ENCODE peak calls at places on chromosome 10, in six cellular contexts. T is uterus, B is ovary, K is transverse colon, F is tibial nerve, A is adrenal gland. H is an unnamed sample. For H3K36me3, the result is how much of the 10 kb centered on the place peaks cover.

GRCh38 chr10:5373321-5373720 is 8.6 kb downstream of the UCN3 start:
- DNase-seq in F (no peak), B (no peak), A (no peak), T (no peak), K (no peak), H (no peak)

GRCh38 chr10:35552622-35553342 is 52.4 kb upstream of the GJD4 start:
- DNase-seq in F (no peak), T (no peak), A (no peak), K (no peak), B (no peak), H (no peak)

GRCh38 chr10:73894245-73894971 is 16.5 kb upstream of the PLAU start:
- DNase-seq in T (no peak), A (no peak), B (no peak), F (no peak), K (no peak), H (no peak)

GRCh38 chr10:99619090-99619800 is 994 bp downstream of the SLC25A28 start:
- DNase-seq in T (no peak), K (no peak), B (no peak), A (no peak), F (no peak), H (no peak)

GRCh38 chr10:43286076-43286805 is 19.4 kb upstream of the RASGEF1A start:
- DNase-seq in F (no peak), T (no peak), B (no peak), A (no peak), K (no peak), H (no peak)

GRCh38 chr10:63720072-63720537 is 198.9 kb downstream of the REEP3 start:
- DNase-seq in A (peak), B (no peak), K (peak), F (no peak), T (peak), H (peak)

GRCh38 chr10:65570143-65571010 is 1355.5 kb upstream of the LRRTM3 start:
- DNase-seq in K (peak), B (peak), T (no peak), A (no peak), F (no peak), H (peak)

GRCh38 chr10:43959364-43959763 is 310.7 kb upstream of the ZNF32 start:
- DNase-seq in A (no peak), F (no peak), K (no peak), T (no peak), B (no peak), H (no peak)

GRCh38 chr10:79360499-79361342 is 13.5 kb downstream of the PPIF start:
- DNase-seq in B (no peak), K (no peak), T (no peak), F (no peak), A (no peak), H (no peak)

GRCh38 chr10:120989279-120989678 is 138.1 kb downstream of the WDR11 start:
- DNase-seq in T (no peak), F (no peak), K (no peak), B (no peak), A (no peak), H (no peak)

GRCh38 chr10:113028393-113029054 is 78.5 kb downstream of the TCF7L2 start:
- DNase-seq in B (no peak), A (no peak), K (no peak), F (no peak), T (peak), H (no peak)

GRCh38 chr10:1375805-1376170 is 319.6 kb downstream of the WDR37 start:
- DNase-seq in K (no peak), T (no peak), B (no peak), F (no peak), A (no peak), H (no peak)

DNA sequence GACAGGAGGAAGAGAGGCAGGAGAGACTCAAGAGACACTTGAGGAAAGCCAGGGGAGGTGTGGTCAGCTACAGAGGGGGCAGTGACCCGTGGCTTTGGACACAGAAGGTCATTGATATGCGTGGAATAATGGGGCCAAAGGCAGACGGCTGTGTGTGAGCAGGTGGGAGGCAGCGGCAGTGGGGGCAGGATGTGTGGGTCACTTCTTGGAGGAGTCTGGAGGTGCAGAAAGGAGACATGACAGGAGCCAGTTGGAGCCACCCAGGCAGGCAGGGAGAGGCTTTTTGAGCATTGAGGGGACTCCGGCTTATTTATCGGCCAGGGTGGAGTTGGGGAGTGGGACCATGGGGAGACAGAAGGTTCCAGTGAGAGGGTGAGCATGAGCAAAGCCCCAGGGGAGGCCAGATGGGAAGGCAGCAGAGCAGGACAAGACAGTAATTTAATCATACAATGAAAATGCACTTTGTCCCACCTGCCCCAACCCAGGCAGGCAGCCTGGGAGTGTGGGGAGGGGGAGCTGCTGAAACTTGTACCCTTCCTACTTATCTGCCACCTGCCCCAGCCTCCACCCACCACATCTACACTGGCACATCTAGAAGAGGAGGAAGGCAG is 5.0 kb downstream of the LDB3 start:
- DNase-seq in F (no peak), B (no peak), K (no peak), A (no peak), T (no peak), H (no peak)
- TF ChIP-seq POLR2A in F (no peak), B (no peak), K (no peak), A (no peak), T (no peak), H (no peak)

GRCh38 chr10:124992462-124993344 is 50.8 kb downstream of the ZRANB1 start:
- DNase-seq in K (peak), A (peak), B (peak), T (peak), F (peak), H (peak)

GRCh38 chr10:124993728-124994451 is 52.0 kb downstream of the ZRANB1 start:
- DNase-seq in A (no peak), B (no peak), F (no peak), K (no peak), T (no peak), H (no peak)

GRCh38 chr10:124991872-124992271 is 49.9 kb downstream of the ZRANB1 start:
- DNase-seq in B (no peak), F (no peak), K (no peak), A (no peak), T (no peak), H (no peak)

GRCh38 chr10:124994573-124995473 is 52.9 kb downstream of the ZRANB1 start:
- DNase-seq in A (no peak), T (no peak), B (peak), F (no peak), K (no peak), H (no peak)

DNA sequence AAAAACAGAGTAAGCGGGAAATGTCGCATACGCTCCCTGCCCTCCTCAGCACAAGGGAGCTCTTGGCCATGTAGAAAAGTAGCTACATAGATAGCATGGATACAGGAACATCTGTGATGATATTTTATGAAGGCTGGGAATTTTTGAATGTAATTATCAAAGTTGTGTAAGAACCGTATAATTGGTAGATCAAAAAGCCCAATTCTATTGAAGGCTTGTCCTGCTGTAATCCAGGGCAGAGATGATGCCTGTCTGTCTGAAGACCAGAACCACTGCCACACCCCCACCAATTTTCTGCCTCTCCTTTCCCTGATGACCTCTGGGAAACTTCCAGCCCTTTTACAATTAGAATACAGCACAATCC is 51.4 kb downstream of the ZRANB1 start:
- DNase-seq in B (no peak), F (no peak), K (no peak), A (no peak), T (no peak), H (no peak)
- H3K36me3 ChIP-seq in B (under half), F (under half), K (under half), A (under half), T (under half), H (under half)

DNA sequence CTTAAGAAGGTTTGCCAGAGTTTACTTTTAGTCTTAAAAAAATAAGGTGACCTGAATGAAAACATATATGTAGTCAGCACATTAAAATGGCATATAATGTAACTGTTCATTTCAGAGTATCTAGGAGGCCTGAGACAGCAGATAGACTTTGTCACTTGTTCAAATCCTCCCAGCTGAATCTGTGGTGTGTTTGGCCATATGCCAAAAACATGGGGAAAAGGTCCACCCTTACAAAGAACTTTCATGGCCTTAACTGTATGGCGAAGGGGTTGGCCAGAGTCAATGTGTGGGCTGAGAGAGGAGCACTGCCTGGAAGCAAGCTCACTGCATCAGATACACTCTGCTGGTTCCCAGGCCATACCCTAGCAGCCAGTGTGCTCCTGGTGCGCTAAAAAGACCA is 113.7 kb downstream of the ALOX5 start:
- DNase-seq in A (no peak), B (no peak), K (no peak), F (no peak), T (no peak), H (no peak)
- TF ChIP-seq CTCF in A (no peak), B (no peak), K (no peak), F (no peak), T (no peak), H (no peak)

DNA sequence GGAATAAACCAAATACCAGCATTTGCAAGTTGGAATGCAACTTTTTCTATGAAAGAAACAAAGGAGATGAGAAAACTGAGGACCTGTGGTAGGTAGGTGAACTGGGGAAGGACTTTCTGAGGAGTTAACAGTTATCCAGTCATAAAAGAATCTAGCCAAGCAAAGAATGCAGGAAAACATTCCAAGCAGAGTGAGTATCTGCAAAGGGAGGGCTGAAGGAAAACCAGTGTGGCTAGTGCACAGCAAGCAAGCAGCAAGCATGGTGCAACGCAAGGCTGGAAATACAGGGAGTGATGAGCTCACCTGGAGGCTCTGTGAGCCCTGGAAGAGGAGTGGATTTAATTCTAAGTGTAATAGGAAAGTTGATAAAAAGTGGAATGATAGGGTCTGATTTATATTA is 44.0 kb downstream of the RTKN2 start:
- DNase-seq in K (no peak), A (no peak), T (no peak), F (no peak), B (no peak), H (no peak)
- TF ChIP-seq POLR2A in K (no peak), A (no peak), T (no peak), F (no peak), B (no peak), H (no peak)

DNA sequence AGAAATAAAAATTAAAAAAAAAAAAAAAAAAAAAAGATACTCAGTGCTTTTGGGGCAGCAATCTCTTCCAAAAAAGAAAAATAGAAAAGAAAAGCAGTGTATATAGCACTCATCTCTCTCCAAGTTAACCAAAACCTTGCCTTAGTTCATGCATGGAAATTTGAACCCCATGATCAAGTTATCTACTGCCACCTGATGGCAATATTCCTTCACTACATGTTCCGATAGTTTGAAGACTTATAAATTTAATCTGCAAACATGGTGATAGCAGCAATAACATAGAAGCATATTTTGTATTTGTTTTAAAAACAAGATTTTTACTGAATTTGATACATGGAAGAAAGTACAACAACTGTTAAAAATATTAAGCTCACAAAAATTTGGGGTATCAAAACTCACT is 48.6 kb upstream of the SLIT1 start:
- DNase-seq in B (no peak), F (no peak), A (no peak), K (no peak), T (no peak), H (no peak)
- H3K36me3 ChIP-seq in B (under half), F (under half), A (under half), K (under half), T (under half), H (under half)